ENCODE peak calls at places on chromosomes 11 and 22, in six cellular contexts. I is tibial nerve, F is stomach, U is kidney, R is pancreas, A is right lobe of liver. T is an unnamed sample.

GRCh38 chr11:69014084-69014935 is 1.3 kb upstream of the MRGPRF start:
- DNase-seq in I (peak), F (peak), U (peak), R (no peak), A (no peak), T (no peak)

GRCh38 chr11:119193626-119194025 is 8.4 kb downstream of the NHERF4 start:
- DNase-seq in I (no peak), F (no peak), U (no peak), R (no peak), A (no peak), T (no peak)

GRCh38 chr11:60121259-60121658 is 32.8 kb downstream of the MS4A2 start:
- DNase-seq in I (no peak), F (no peak), U (no peak), R (no peak), A (no peak), T (no peak)

GRCh38 chr11:26276798-26277424 is 55.0 kb upstream of the ANO3 start:
- DNase-seq in I (peak), F (peak), U (no peak), R (peak), A (no peak), T (no peak)

GRCh38 chr22:22378446-22379415 is 129.8 kb downstream of the ZNF280B start:
- DNase-seq in I (no peak), F (no peak), U (no peak), R (no peak), A (no peak), T (no peak)

GRCh38 chr11:109062445-109062844 is 359.5 kb upstream of the C11orf87 start:
- DNase-seq in I (no peak), F (no peak), U (no peak), R (no peak), A (no peak), T (no peak)

GRCh38 chr11:109285465-109285864 is 136.5 kb upstream of the C11orf87 start:
- DNase-seq in I (no peak), F (no peak), U (no peak), R (no peak), A (no peak), T (no peak)

GRCh38 chr22:22578702-22579424 is 19.8 kb upstream of the PRAME start:
- DNase-seq in I (peak), F (no peak), U (peak), R (no peak), A (no peak), T (no peak)

GRCh38 chr11:69475141-69475865 is 6.2 kb upstream of the LINC01488 start:
- DNase-seq in I (no peak), F (no peak), U (peak), R (no peak), A (peak), T (no peak)

GRCh38 chr11:62400760-62401159 is 18.1 kb upstream of the SCGB1A1 start:
- DNase-seq in I (peak), F (peak), U (peak), R (peak), A (no peak), T (no peak)

GRCh38 chr22:26893034-26893710 is 235.8 kb downstream of the MIAT start:
- DNase-seq in I (no peak), F (no peak), U (no peak), R (no peak), A (no peak), T (peak)

GRCh38 chr11:128695539-128696221 is 1.8 kb downstream of the FLI1 start:
- DNase-seq in I (no peak), F (no peak), U (peak), R (no peak), A (no peak), T (no peak)

DNA sequence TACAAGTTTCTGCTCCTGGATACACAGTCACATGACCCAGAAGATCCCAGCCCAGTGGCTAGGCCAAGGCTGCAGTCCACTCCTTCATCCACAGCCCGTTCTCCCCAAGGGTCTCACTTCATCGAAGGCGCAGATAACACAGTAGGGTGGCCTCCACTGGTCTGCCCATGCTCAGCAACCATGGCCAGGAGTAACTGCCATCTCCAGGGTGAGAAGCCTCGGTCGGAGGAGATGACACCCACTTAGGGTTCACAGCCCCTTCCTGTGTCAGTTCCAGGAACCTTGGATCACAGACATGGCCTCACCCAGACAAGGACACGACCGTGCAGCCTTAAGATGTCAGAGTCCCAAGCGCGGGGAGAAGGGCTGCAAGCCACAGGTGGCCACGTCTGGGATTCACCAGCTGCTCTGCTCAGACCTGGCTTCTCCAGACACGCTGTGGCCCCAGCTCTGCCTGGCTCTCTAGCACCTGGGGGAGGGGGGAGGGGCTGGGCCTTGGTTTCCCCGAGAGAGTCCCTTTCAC is 2.6 kb downstream of the BET1L start:
- DNase-seq in I (no peak), F (peak), U (peak), R (peak), A (no peak), T (no peak)
- TF ChIP-seq CTCF in I (no peak), F (no peak), U (no peak), R (no peak), A (no peak), T (no peak)

DNA sequence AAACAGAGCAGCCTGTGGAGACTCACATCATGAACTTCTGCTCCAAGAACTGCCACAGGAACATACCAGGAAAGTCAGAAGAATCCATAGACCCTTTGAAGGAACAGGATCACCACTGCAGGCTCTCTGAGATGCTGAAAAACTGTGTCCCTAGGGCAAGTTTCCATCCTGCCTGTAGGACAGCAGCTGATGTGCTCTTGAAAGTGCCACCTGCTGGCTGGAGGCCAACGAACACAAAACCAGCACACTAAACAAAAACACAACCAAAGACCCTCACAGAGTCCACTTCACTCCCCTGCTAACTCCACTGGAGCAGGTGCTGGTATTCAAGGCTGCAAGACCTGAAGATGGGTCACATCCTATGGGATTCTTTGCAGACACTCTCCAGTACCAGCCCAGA is 12.0 kb upstream of the NXPE1 start:
- DNase-seq in I (no peak), F (no peak), U (no peak), R (no peak), A (no peak), T (no peak)
- TF ChIP-seq CTCF in I (no peak), F (no peak), U (no peak), R (no peak), A (no peak), T (no peak)

GRCh38 chr22:23862103-23862502 is 4.4 kb downstream of the SLC2A11 start:
- DNase-seq in I (no peak), F (no peak), U (peak), R (peak), A (no peak), T (no peak)

GRCh38 chr22:23859201-23859600 is 1.5 kb downstream of the SLC2A11 start:
- DNase-seq in I (no peak), F (no peak), U (peak), R (peak), A (no peak), T (no peak)

GRCh38 chr22:23857606-23858483 is at the start of gene SLC2A11:
- DNase-seq in I (peak), F (peak), U (peak), R (peak), A (peak), T (peak)

GRCh38 chr22:23858484-23858815 is 775 bp downstream of the SLC2A11 start:
- DNase-seq in I (no peak), F (no peak), U (no peak), R (no peak), A (no peak), T (no peak)

DNA sequence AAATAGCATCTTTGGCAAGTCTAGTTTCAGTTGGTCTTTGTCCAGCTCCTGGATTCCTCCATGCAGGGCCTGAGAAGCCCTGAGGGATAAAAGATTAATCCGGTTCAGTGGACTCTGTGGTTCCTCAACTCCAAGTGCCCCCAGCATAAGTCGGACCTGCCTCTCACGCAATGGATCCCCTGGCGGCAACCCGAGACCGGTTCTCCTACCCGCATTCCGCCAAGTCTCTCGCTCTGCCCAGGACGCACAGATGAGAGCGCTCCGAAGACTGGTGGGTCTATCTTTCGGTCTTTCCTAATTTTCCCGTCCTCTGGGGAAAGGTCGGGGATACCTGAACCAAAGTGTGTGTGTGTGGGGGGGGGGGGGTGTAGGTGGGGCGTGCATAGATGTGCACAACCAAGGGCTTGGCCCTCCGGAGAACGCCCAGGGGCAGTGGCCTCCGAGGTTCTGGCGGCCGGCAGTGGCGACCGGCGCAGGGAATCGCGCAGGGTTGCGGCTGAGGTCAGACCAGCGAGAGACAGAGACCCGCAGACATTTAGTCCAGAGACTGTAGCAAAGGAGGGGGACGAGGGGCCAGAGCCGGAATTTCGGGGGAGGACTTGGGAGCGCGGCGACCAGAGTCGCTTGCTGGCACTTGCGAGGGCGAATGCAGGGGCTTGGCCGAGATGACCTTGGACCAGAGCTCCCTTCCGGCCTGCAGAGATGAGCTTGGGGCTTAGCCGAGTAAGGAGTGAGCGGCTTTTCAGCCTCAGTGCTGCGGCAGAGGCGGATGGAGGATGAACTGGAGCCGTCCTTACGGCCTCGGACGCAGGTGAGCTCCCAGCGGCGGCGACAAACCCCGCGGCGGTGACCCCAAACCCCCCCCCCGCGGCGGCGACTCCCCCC is 712 bp upstream of the SLC2A11 start:
- DNase-seq in I (no peak), F (no peak), U (peak), R (peak), A (peak), T (peak)
- TF ChIP-seq CTCF in I (no peak), F (no peak), U (no peak), R (no peak), A (no peak), T (peak)

GRCh38 chr22:37283393-37283937 is 1.2 kb downstream of the CYTH4 start:
- DNase-seq in I (no peak), F (no peak), U (no peak), R (no peak), A (no peak), T (no peak)
- TF ChIP-seq CTCF in I (no peak), F (no peak), U (no peak), R (no peak), A (peak), T (no peak)

DNA sequence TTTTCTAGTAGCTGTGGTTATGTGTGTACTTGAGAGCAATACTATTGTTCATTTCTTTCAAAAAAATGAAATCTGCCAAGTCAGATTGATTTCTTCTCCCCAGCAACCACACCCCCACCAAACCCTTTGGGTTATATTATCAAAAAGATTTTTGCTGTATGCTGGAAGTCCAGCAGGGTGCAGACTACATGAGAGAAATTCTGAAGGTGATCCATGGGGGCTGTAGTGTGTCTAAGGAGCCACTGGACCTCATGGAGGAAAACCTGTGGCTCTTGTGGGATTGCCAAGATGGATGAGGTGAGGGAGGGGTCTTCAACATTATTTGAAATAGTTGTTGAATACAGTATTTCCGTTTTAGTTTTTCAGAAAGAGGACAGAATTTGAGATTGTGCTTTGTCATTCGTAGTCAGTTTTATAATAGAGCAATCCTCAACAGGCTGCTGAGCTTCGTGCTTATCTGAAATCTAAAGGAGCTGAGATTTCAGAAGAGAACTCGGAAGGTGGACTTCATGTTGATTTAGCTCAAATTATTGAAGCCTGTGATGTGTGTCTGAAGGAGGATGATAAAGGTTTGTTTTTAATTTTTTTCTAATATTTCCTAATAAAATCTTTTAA is 3.1 kb downstream of the EIF3M start:
- DNase-seq in I (no peak), F (no peak), U (no peak), R (no peak), A (no peak), T (no peak)
- TF ChIP-seq CTCF in I (no peak), F (no peak), U (no peak), R (no peak), A (no peak), T (peak)

DNA sequence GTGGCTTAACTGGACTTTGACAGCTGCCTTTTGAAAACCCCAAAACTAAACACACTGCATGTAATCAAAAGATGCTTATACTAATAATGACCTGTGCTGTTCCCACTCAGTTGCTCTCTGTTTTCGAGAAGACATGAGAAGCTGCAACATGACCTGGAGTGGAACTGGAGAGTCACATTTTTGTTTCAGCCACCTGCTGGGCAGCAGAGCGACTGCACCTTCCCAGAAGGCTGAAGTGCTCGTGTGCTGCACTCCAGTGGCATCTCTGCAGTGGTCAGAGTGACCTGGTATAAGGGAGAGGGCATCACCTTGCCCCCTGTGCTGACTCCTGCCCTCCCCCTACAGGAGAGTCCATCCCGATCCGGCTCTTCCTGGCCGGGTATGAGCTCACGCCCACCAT is 8.6 kb downstream of the THYN1 start:
- DNase-seq in I (no peak), F (no peak), U (no peak), R (no peak), A (no peak), T (no peak)
- TF ChIP-seq CTCF in I (no peak), F (peak), U (peak), R (no peak), A (peak), T (peak)

DNA sequence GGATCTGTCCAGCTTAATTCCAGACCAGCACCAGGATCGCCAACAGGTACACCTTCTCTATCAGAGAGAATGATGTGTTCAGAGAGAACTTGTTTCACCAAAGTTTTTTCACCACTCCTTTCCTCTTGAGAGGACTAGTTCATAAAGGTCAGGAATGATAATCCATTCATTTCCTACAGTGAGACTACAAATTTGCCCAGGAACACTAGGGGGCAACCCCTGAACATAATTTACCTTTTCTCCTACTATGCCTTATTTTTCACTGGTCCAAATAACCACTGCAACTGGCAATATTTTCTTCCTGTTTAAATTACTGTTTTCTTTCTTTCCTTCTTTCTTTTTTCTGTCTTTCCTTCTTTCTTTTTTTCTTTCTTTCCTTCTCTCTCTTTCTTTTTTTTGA is 22.5 kb downstream of the CAVIN3 start:
- DNase-seq in I (no peak), F (no peak), U (no peak), R (no peak), A (no peak), T (no peak)
- TF ChIP-seq CTCF in I (peak), F (peak), U (peak), R (no peak), A (peak), T (peak)